ENCODE peak calls at places on chromosomes 6 and 20, in six cellular contexts. N is A549, B is psoas muscle, T is aorta, F is ascending aorta, H is neural progenitor cell. P is an unnamed sample.

GRCh38 chr6:3724451-3725144 is 26.9 kb downstream of the PXDC1 start:
- DNase-seq in B (peak; percentile 58), T (peak; percentile 77), N (no peak), F (peak; percentile 82), H (no peak), P (no peak)

GRCh38 chr6:164262348-164262747 is 847.8 kb downstream of the QKI start:
- DNase-seq in N (no peak), F (no peak), H (no peak), B (no peak), T (no peak), P (no peak)

GRCh38 chr6:42454428-42454791 is 2.7 kb upstream of the TRERF1 start:
- DNase-seq in B (peak; percentile 65), F (no peak), H (peak; percentile 70), T (peak; percentile 70), N (no peak), P (no peak)

GRCh38 chr6:35367646-35368037 is 25.3 kb downstream of the PPARD start:
- DNase-seq in H (no peak), B (peak; percentile 83), N (no peak), F (no peak), T (peak; percentile 26), P (no peak)

GRCh38 chr6:80771941-80772340 is 665.5 kb downstream of the BCKDHB start:
- DNase-seq in F (no peak), H (peak; percentile 85), N (no peak), T (no peak), B (no peak), P (no peak)

GRCh38 chr20:57124800-57125399 is 141.5 kb downstream of the BMP7 start:
- DNase-seq in H (no peak), T (no peak), B (no peak), N (no peak), F (no peak), P (no peak)

GRCh38 chr6:158206740-158207451 is 38.7 kb downstream of the GTF2H5 start:
- DNase-seq in F (no peak), T (no peak), H (no peak), N (no peak), B (no peak), P (no peak)

GRCh38 chr20:32485126-32485769 is 99.9 kb downstream of the NOL4L start:
- DNase-seq in B (peak; percentile 81), N (peak; percentile 85), H (peak; percentile 81), F (peak; percentile 87), T (peak; percentile 84), P (peak; percentile 75)

GRCh38 chr6:134903448-134903847 is 46.5 kb downstream of the ALDH8A1 start:
- DNase-seq in H (no peak), N (no peak), B (no peak), T (no peak), F (no peak), P (no peak)

GRCh38 chr6:13318821-13319220 is 9.5 kb downstream of the TBC1D7 start:
- DNase-seq in F (no peak), N (no peak), T (no peak), B (no peak), H (no peak), P (no peak)

GRCh38 chr20:37285664-37286374 is 3.6 kb upstream of the MANBAL start:
- DNase-seq in T (no peak), H (no peak), F (no peak), N (no peak), B (no peak), P (no peak)

GRCh38 chr6:87066449-87067288 is 28.2 kb downstream of the CGA start:
- DNase-seq in N (peak; percentile 55), H (peak; percentile 68), B (no peak), T (no peak), F (no peak), P (no peak)

GRCh38 chr6:170073846-170074245 is 217.0 kb downstream of the DLL1 start:
- DNase-seq in H (no peak), F (peak; percentile 50), N (no peak), B (no peak), T (no peak), P (no peak)

GRCh38 chr6:21360353-21360752 is 233.2 kb upstream of the SOX4 start:
- DNase-seq in H (no peak), F (no peak), N (no peak), B (no peak), T (no peak), P (no peak)

GRCh38 chr20:24491043-24491756 is 21.8 kb downstream of the SYNDIG1 start:
- DNase-seq in N (no peak), H (no peak), F (no peak), T (no peak), B (no peak), P (no peak)

GRCh38 chr20:17796096-17796563 is 96.4 kb downstream of the BANF2 start:
- DNase-seq in F (peak; percentile 84), H (no peak), N (no peak), B (peak; percentile 71), T (peak; percentile 73), P (no peak)

GRCh38 chr20:5608448-5609161 is 141.6 kb upstream of the SHLD1 start:
- DNase-seq in H (no peak), F (no peak), T (no peak), N (peak; percentile 52), B (no peak), P (no peak)

GRCh38 chr6:34181903-34182302 is 36.0 kb upstream of the GRM4 start:
- DNase-seq in H (no peak), B (no peak), N (no peak), F (peak; percentile 9), T (no peak), P (no peak)

GRCh38 chr20:50049442-50050026 is 63.4 kb downstream of the UBE2V1 start:
- DNase-seq in H (no peak), N (no peak), B (no peak), T (no peak), F (no peak), P (no peak)

GRCh38 chr6:13011612-13012146 is 295.1 kb downstream of the PHACTR1 start:
- DNase-seq in T (no peak), F (no peak), H (peak; percentile 31), B (no peak), N (no peak), P (no peak)

GRCh38 chr20:53216478-53216855 is 244.3 kb downstream of the TSHZ2 start:
- DNase-seq in T (no peak), F (no peak), H (no peak), B (no peak), N (no peak), P (no peak)

GRCh38 chr20:50303573-50304500 is 113.2 kb downstream of the CEBPB start:
- DNase-seq in F (peak; percentile 86), T (peak; percentile 87), H (no peak), N (no peak), B (peak; percentile 89), P (no peak)

GRCh38 chr6:134249412-134249758 is 68.5 kb downstream of the SGK1 start:
- DNase-seq in H (no peak), T (no peak), B (no peak), F (no peak), N (no peak), P (no peak)

GRCh38 chr20:34249291-34249690 is 8.1 kb downstream of the ASIP start:
- DNase-seq in T (no peak), H (no peak), F (no peak), B (no peak), N (no peak), P (no peak)

GRCh38 chr6:82766476-82766875 is 299.2 kb downstream of the UBE3D start:
- DNase-seq in H (no peak), N (no peak), B (no peak), T (no peak), F (no peak), P (no peak)
- H3K4me1 ChIP-seq in H (peaks cover 18% of the 10 kb centered on the region), N (no peaks in the 10 kb centered on the region), B (no peaks in the 10 kb centered on the region), T (no peaks in the 10 kb centered on the region), F (no peaks in the 10 kb centered on the region), P (no peaks in the 10 kb centered on the region)

GRCh38 chr6:54846857-54847721 is 518 bp downstream of the FAM83B start:
- DNase-seq in H (peak; percentile 59), T (no peak), N (no peak), B (no peak), F (no peak), P (no peak)

GRCh38 chr6:54847799-54848597 is 1.4 kb downstream of the FAM83B start:
- DNase-seq in H (no peak), B (no peak), T (no peak), F (no peak), N (no peak), P (no peak)

GRCh38 chr6:54850061-54850460 is 3.5 kb downstream of the FAM83B start:
- DNase-seq in B (no peak), T (no peak), H (no peak), F (no peak), N (no peak), P (no peak)

GRCh38 chr6:54846243-54846856 is at the start of gene FAM83B:
- DNase-seq in T (peak; percentile 44), N (no peak), F (no peak), H (peak; percentile 71), B (peak; percentile 57), P (no peak)
- H3K4me3 ChIP-seq in T (no peak within 1 kb of the TSS), N (peak within 1 kb of the TSS; percentile 53), F (peak within 1 kb of the TSS; percentile 60), H (peak within 1 kb of the TSS; percentile 82), B (peak within 1 kb of the TSS; percentile 70), P (no peak within 1 kb of the TSS)

DNA sequence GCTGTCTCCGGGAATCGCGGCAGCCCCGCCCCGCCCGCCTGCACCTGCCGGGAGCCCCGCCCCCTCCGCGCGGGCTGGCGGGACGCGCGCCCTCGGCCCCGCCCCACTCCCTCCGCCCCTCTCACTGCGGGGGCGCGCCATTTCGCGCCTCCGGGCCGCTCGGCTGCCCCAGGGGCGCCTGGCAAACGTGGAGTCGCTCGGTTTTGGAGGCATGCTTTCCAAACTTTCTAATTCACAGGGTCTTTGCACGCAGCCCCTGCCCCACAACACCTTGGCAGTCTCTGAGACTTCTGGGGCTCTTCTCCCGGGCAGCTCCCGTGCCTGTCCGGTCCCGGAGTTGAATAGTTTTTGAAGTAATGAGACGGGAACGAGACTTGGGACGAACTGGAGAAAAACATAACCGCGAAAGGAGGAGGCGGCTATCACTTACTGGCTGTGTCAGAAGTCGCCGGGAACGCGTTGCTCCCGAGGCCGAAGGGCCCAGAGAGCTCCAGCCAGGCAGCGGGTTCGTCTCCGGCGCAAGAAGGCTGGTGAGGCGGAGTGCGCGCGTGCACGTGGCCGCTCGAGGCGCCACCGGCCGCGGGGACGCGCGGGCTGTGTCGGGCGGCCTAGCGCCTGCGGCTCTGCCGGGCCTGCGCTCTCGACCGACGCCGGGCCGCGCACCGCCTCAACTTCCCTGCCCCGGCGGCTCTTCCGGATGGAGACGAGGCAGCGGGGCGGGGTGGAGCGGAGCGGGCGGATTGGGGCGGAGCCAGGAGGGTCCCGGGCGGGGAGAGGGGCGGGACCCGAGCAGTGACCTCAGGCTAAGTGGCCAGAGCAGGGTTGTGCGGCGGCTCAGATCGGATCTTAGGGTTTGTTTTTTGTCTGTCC is at the start of gene MCM9:
- DNase-seq in F (peak; percentile 94), B (peak; percentile 94), T (peak; percentile 96), H (peak; percentile 97), N (peak; percentile 76), P (peak; percentile 79)
- H3K4me1 ChIP-seq in F (peaks cover 3% of the 10 kb centered on the region), B (peaks cover 13% of the 10 kb centered on the region), T (no peaks in the 10 kb centered on the region), H (peaks cover 7% of the 10 kb centered on the region), N (peaks cover 6% of the 10 kb centered on the region), P (peaks cover 7% of the 10 kb centered on the region)

DNA sequence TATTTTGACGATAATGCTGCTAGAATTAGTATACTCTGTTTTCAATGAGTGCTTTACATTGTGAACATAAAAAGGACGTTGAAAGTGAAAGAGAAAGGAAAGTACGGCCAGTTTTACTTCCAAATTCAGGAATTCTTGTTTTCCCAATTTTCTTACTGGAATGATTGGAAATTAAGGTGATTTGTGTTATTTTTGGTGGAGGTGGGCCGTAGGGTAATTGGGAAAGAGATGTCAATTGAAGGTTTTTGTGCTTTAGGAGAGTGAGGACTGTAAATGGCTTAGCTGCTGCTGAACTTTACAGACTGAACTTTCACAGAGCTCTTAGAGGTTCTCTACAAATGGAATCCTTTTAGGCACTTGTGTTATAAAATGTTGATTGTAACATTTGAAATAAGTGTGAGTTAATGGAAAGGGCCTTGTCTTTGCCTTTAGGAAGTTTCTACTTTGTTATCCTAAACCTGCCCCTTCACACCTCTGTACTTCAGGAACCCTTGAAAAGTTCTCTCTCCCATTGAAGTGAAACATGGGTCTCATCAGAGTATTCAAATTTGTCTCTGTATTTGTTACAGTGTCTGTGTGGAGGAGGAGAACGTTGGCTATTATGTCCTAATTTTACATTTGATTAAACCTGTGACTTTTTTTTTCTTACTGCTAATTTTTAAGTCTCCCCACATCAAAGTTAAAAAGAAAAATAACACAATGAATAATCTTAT is 256.4 kb downstream of the ARID1B start:
- DNase-seq in F (no peak), H (no peak), N (no peak), B (no peak), T (no peak), P (no peak)
- H3K4me3 ChIP-seq in F (peak overlapping the region; percentile 50), H (no peak overlapping the region), N (no peak overlapping the region), B (peak overlapping the region; percentile 56), T (peak overlapping the region; percentile 69), P (peak overlapping the region; percentile 54)

P was measured in effector memory CD4-positive, alpha-beta T cell.